ENCODE peak calls at places on chromosomes 2 and 18, in nine cellular contexts. R, F, K, O, V, M, A, G and L are unnamed samples.

GRCh38 chr2:26911911-26912861 is 58.3 kb upstream of the MAPRE3 start:
- DNase-seq in R (no peak), F (no peak), K (no peak), O (peak), V (no peak), M (no peak), A (no peak), G (no peak), L (no peak)

GRCh38 chr18:68428666-68429065 is 286.2 kb downstream of the TMX3 start:
- DNase-seq in R (no peak), F (no peak), K (no peak), O (no peak), V (no peak), M (no peak), A (no peak), G (no peak), L (no peak)

GRCh38 chr2:15241208-15241607 is 319.9 kb downstream of the NBAS start:
- DNase-seq in R (no peak), F (no peak), K (no peak), O (no peak), V (no peak), M (no peak), A (no peak), G (no peak), L (no peak)

GRCh38 chr2:214019229-214019972 is 391.5 kb upstream of the VWC2L start:
- DNase-seq in R (no peak), F (peak), K (no peak), O (no peak), V (no peak), M (no peak), A (peak), G (no peak), L (no peak)

GRCh38 chr2:11969774-11970173 is 223.3 kb downstream of the LPIN1 start:
- DNase-seq in R (no peak), F (no peak), K (no peak), O (no peak), V (no peak), M (no peak), A (no peak), G (no peak), L (no peak)

GRCh38 chr2:192017844-192018243 is 171.0 kb upstream of the CAVIN2 start:
- DNase-seq in R (no peak), F (no peak), K (no peak), O (no peak), V (no peak), M (no peak), A (no peak), G (no peak), L (no peak)

GRCh38 chr2:138827426-138828054 is 47.4 kb upstream of the NXPH2 start:
- DNase-seq in R (no peak), F (peak), K (no peak), O (no peak), V (no peak), M (peak), A (peak), G (no peak), L (peak)

GRCh38 chr2:66585616-66586015 is 150.7 kb downstream of the MEIS1 start:
- DNase-seq in R (no peak), F (no peak), K (no peak), O (peak), V (no peak), M (no peak), A (no peak), G (no peak), L (no peak)

GRCh38 chr2:176136375-176137248 is 7.1 kb downstream of the HOXD8 start:
- DNase-seq in R (no peak), F (peak), K (peak), O (no peak), V (peak), M (no peak), A (no peak), G (peak), L (no peak)

GRCh38 chr18:24413148-24413547 is 13.3 kb upstream of the IMPACT start:
- DNase-seq in R (no peak), F (peak), K (no peak), O (no peak), V (no peak), M (no peak), A (no peak), G (no peak), L (no peak)

GRCh38 chr18:24421831-24422230 is 4.6 kb upstream of the IMPACT start:
- DNase-seq in R (no peak), F (no peak), K (no peak), O (no peak), V (no peak), M (no peak), A (no peak), G (no peak), L (no peak)

GRCh38 chr18:24420551-24420950 is 5.9 kb upstream of the IMPACT start:
- DNase-seq in R (no peak), F (no peak), K (no peak), O (no peak), V (no peak), M (no peak), A (no peak), G (no peak), L (no peak)

GRCh38 chr18:24414349-24415003 is 12.0 kb upstream of the IMPACT start:
- DNase-seq in R (no peak), F (no peak), K (no peak), O (no peak), V (no peak), M (no peak), A (no peak), G (no peak), L (no peak)

GRCh38 chr18:24417465-24417864 is 9.0 kb upstream of the IMPACT start:
- DNase-seq in R (no peak), F (no peak), K (no peak), O (no peak), V (no peak), M (no peak), A (no peak), G (no peak), L (peak)
- TF ChIP-seq POLR2A in R (no peak), F (no peak), K (no peak), O (no peak), V (no peak), M (no peak), A (no peak), G (no peak), L (no peak)

GRCh38 chr2:98730851-98731708 is at the start of gene MGAT4A:
- DNase-seq in R (peak), F (peak), K (peak), O (peak), V (peak), M (peak), A (no peak), G (peak), L (peak)
- TF ChIP-seq POLR2A in R (peak), F (peak), K (peak), O (peak), V (peak), M (peak), A (no peak), G (peak), L (no peak)

DNA sequence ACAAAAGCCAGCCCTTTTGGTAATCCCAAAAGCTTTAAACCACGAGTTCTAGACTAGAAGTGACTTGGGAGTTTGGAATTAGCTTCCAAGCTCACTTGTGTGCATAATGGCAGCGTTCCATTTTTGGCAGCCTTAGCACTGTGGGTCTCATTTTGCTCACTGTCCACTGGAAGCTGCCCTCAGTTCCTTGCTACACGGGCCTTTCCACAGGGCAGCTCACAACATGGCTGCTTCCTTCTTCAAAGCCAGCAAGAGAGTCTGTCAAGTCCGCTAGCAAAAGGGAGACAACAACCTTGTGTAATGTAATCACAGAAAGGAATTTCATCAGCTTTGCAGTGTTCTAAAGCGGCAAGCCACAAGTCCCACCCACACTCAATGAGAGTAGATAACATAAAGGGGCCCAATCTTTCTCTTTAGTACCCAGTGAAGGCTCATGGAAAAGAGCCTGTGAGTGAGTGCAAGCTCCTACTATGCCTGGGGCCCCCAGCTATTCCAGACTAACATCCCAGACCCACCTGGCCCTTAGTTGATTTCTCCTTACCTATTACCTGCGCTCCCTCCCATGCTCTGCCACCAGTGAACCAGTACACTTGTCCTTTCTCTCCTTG is 239.7 kb upstream of the FBXO11 start:
- DNase-seq in R (no peak), F (no peak), K (no peak), O (no peak), V (no peak), M (no peak), A (peak), G (no peak), L (peak)
- TF ChIP-seq POLR2A in R (no peak), F (no peak), K (no peak), O (no peak), V (no peak), M (no peak), A (no peak), G (no peak), L (peak)

GRCh38 chr2:65227035-65227470 is 578 bp upstream of the ACTR2 start:
- DNase-seq in R (no peak), F (no peak), K (peak), O (peak), V (no peak), M (no peak), A (no peak), G (peak), L (peak)

GRCh38 chr2:65228249-65228750 is 669 bp downstream of the ACTR2 start:
- DNase-seq in R (no peak), F (peak), K (no peak), O (no peak), V (no peak), M (no peak), A (peak), G (no peak), L (no peak)

GRCh38 chr2:65231121-65231520 is 3.5 kb downstream of the ACTR2 start:
- DNase-seq in R (no peak), F (no peak), K (no peak), O (no peak), V (no peak), M (no peak), A (peak), G (no peak), L (no peak)

GRCh38 chr2:65231892-65232477 is 4.4 kb downstream of the ACTR2 start:
- DNase-seq in R (no peak), F (no peak), K (no peak), O (no peak), V (no peak), M (no peak), A (peak), G (no peak), L (no peak)

GRCh38 chr2:65227471-65228248 is at the start of gene ACTR2:
- DNase-seq in R (peak), F (peak), K (peak), O (peak), V (peak), M (peak), A (peak), G (peak), L (peak)
- TF ChIP-seq POLR2A in R (peak), F (peak), K (peak), O (peak), V (peak), M (no peak), A (peak), G (peak), L (peak)

DNA sequence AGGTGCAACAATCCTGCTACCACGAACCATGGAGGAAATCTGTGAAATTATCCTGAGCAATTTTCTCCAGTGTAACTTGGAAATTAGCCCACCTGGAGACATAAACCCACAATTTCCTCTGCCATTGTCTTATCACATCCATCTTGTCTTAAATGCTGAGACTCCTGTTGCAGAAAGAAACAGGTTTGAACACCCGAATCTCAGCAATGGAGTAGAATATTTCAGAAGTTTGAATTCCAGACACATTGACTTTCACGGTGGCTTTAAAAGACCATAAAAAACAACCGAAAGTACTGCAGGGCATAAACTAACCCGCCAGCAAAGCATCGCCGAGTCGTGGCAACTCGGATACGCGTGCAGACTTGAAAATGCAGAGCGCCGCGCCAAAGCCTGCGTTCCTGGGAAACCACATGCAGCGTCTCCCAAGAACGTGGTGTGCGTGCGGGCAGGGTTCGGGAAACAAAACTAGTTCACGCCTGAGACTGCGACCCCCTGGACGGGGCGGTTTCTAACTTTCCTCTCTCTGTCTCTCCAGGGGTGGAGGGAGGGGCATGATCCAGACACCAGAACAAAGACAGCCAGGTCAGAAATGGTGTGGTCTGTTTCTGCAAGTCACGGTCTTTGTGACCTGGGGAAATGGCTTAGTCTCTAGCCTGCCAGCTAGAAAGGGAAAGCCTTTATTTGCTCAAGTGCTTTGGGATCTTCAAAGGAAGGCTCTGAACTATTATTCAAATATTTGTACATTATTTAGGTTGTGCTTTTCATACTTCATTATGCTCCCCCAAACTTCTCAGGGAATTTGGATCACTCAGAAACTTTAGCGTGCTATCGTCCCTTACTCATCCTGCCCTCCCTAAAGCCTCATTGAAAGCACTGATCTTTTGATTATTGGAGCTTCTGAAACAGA is 26.9 kb upstream of the KCTD1 start:
- DNase-seq in R (peak), F (peak), K (no peak), O (peak), V (peak), M (peak), A (peak), G (peak), L (peak)
- TF ChIP-seq POLR2A in R (no peak), F (no peak), K (no peak), O (no peak), V (no peak), M (no peak), A (no peak), G (no peak), L (no peak)

GRCh38 chr2:40786636-40787035 is 334.7 kb upstream of the SLC8A1 start:
- DNase-seq in R (no peak), F (no peak), K (no peak), O (no peak), V (no peak), M (no peak), A (no peak), G (no peak), L (no peak)
- TF ChIP-seq POLR2A in R (no peak), F (no peak), K (no peak), O (no peak), V (no peak), M (no peak), A (no peak), G (no peak), L (no peak)